ENCODE peak calls at places on chromosomes 1 and 21, in six cellular contexts. K is HCT116, U is ovary, C is RWPE1, H is neural crest cell, R is IMR-90. S is an unnamed sample.

GRCh38 chr1:113416515-113416914 is 26.2 kb downstream of the MAGI3 start:
- DNase-seq in K (no peak), U (no peak), C (no peak), H (no peak), R (no peak), S (no peak)

GRCh38 chr1:204617256-204618147 is 68.0 kb downstream of the LRRN2 start:
- DNase-seq in K (no peak), U (no peak), C (no peak), H (no peak), R (no peak), S (no peak)

GRCh38 chr1:118340928-118341905 is 156.2 kb upstream of the SPAG17 start:
- DNase-seq in K (no peak), U (no peak), C (no peak), H (no peak), R (no peak), S (no peak)

GRCh38 chr1:228342627-228343210 is 63.9 kb downstream of the TRIM11 start:
- DNase-seq in K (no peak), U (no peak), C (no peak), H (no peak), R (no peak), S (peak; percentile 7)

GRCh38 chr1:161044908-161045748 is 649 bp downstream of the USF1 start:
- DNase-seq in K (no peak), U (peak; percentile 69), C (peak; percentile 65), H (peak; percentile 47), R (peak; percentile 58), S (peak; percentile 45)

GRCh38 chr1:180863158-180863775 is 49.4 kb upstream of the KIAA1614 start:
- DNase-seq in K (peak; percentile 43), U (no peak), C (peak; percentile 40), H (peak; percentile 44), R (peak; percentile 68), S (no peak)

GRCh38 chr1:24156542-24157260 is 13.8 kb upstream of the IL22RA1 start:
- DNase-seq in K (no peak), U (no peak), C (no peak), H (no peak), R (no peak), S (no peak)

GRCh38 chr1:115062542-115063004 is 26.7 kb downstream of the TSPAN2 start:
- DNase-seq in K (no peak), U (no peak), C (peak; percentile 86), H (no peak), R (no peak), S (peak; percentile 87)

GRCh38 chr1:117466761-117467160 is 99.5 kb downstream of the MAN1A2 start:
- DNase-seq in K (no peak), U (no peak), C (no peak), H (no peak), R (peak; percentile 13), S (no peak)

GRCh38 chr21:35102488-35103407 is 53.6 kb upstream of the RUNX1 start:
- DNase-seq in K (no peak), U (no peak), C (no peak), H (no peak), R (peak; percentile 33), S (no peak)

GRCh38 chr1:6601049-6601864 is 1.4 kb downstream of the KLHL21 start:
- DNase-seq in K (peak; percentile 68), U (peak; percentile 80), C (peak; percentile 92), H (no peak), R (peak; percentile 97), S (peak; percentile 71)
- TF ChIP-seq CTCF in K (no peak), U (no peak), C (no peak), H (no peak), R (no peak), S (no peak)

GRCh38 chr1:167330601-167331293 is 110.1 kb downstream of the POU2F1 start:
- DNase-seq in K (no peak), U (no peak), C (no peak), H (no peak), R (no peak), S (no peak)
- TF ChIP-seq CTCF in K (no peak), U (no peak), C (no peak), H (no peak), R (no peak), S (no peak)

GRCh38 chr1:5304702-5305101 is 650.3 kb downstream of the AJAP1 start:
- DNase-seq in K (no peak), U (no peak), C (no peak), H (no peak), R (no peak), S (no peak)
- TF ChIP-seq CTCF in K (no peak), U (no peak), C (no peak), H (no peak), R (no peak), S (no peak)

DNA sequence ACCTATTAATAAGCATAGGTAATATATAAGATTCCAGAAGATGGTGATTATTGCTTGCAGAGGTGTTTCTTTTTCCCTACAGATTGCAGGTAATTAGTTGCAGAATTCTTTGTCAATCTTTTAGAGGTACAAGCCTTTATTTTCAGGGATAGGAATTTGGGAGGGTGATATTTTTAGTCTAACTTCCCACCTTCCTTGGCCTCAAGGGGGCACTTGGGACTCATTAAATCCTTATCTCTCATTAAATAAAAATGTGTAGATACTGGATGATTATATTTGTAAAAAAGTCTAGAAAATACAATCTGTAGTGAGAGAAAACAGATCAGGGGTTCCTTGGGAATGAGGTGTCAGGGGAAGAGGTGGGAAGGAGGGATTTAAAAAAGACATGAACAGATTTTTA is 179.2 kb downstream of the PATJ start:
- DNase-seq in K (no peak), U (no peak), C (no peak), H (no peak), R (no peak), S (no peak)
- TF ChIP-seq CTCF in K (peak; percentile 11), U (no peak), C (no peak), H (peak; percentile 36), R (no peak), S (no peak)

GRCh38 chr1:209797978-209798639 is 7.8 kb downstream of the IRF6 start:
- DNase-seq in K (no peak), U (no peak), C (no peak), H (no peak), R (no peak), S (no peak)
- TF ChIP-seq CTCF in K (peak; percentile 22), U (no peak), C (no peak), H (no peak), R (no peak), S (no peak)

GRCh38 chr21:28233536-28234220 is 759.0 kb downstream of the LTN1 start:
- DNase-seq in K (no peak), U (no peak), C (no peak), H (no peak), R (no peak), S (no peak)

GRCh38 chr21:28228624-28228995 is 764.1 kb downstream of the LTN1 start:
- DNase-seq in K (no peak), U (no peak), C (no peak), H (no peak), R (no peak), S (no peak)

GRCh38 chr21:28227881-28228623 is 764.6 kb downstream of the LTN1 start:
- DNase-seq in K (no peak), U (no peak), C (no peak), H (no peak), R (peak; percentile 38), S (no peak)

GRCh38 chr21:28229811-28230210 is 762.9 kb downstream of the LTN1 start:
- DNase-seq in K (no peak), U (no peak), C (peak; percentile 42), H (no peak), R (peak; percentile 93), S (no peak)

GRCh38 chr21:28230559-28230958 is 762.1 kb downstream of the LTN1 start:
- DNase-seq in K (no peak), U (no peak), C (no peak), H (no peak), R (peak; percentile 33), S (no peak)
- TF ChIP-seq CTCF in K (no peak), U (no peak), C (no peak), H (no peak), R (no peak), S (no peak)

DNA sequence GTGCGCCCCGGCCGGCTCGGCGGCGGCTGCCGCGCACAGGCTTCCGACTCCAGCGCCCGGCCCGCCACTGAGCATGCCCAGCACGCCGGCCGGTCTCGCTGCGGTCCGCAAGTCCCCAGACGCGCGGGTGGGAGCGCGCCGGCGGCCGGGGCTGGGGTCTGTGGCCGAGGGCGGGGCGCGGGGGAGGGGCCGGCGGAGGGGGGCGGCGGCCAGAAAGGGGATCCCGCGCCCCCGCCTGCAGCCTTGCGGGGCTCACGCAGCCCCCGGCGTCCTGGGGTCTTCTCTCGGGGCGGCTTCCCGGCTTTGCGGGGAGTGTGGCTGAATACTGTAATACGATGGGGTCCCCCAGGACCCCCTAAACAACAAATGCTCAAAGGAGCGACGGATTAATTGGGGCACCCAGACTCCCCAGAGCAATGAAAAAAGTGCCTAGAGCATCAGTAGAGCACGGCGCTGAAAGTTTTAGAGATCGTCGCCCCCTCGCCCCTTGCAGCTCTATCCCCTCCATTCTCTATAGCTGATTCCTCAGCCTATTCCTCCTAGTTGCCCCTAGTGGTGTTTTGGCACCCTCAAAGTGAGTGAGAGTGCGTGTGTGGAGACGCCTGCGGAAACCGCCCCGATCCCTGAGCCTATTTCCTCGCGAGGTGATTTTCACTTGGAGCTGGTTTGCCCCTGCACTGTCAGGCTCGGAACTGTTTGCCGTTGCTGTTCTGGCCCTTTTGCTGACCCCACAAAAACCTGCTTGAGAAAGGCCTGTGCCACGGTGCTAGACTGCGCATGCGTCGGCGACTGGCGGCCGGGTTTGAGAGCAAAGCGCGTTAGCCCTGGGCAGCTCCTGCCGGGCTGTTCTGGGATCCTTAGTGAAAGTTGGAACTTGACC is at the start of gene VAV3:
- DNase-seq in K (no peak), U (peak; percentile 38), C (peak; percentile 42), H (peak; percentile 77), R (peak; percentile 10), S (peak; percentile 60)
- TF ChIP-seq CTCF in K (no peak), U (no peak), C (peak; percentile 14), H (peak; percentile 51), R (no peak), S (peak; percentile 24)

DNA sequence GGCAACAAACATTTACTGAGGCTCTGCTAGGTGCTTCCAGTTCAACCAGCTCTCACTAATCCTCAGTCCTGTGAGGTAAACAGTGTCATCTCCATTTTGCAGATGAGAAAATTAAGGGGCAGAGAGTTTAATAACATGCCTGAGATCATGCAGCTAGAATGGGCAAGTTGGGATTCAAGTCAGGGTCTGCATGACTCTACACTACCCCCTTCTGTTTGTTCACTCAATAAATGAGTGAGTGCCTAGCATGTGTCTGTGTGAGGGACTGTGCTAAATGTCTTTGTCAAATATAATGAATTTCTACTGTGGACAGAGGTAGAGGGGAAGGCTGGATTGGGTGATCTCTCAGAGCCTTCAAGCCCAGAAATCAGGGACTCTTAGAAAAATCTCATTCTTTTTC is 4.5 kb downstream of the PEF1 start:
- DNase-seq in K (no peak), U (no peak), C (no peak), H (no peak), R (no peak), S (no peak)
- TF ChIP-seq CTCF in K (no peak), U (no peak), C (no peak), H (no peak), R (no peak), S (no peak)